ENCODE peak calls at places on chromosome 6, in nine cellular contexts. One of them, this sample, is unnamed. For H3K9me3 and H3K4me1, the result is how much of the 10 kb centered on the place peaks cover.

GRCh38 chr6:16174368-16175078 is 45.6 kb downstream of the MYLIP start:
- DNase-seq in upper lobe of right lung: no peak
- DNase-seq in prostate gland: no peak
- DNase-seq in transverse colon: no peak
- DNase-seq in SJCRH30: no peak
- DNase-seq in Peyer's patch: no peak
- DNase-seq in cardiac muscle cell: no peak
- DNase-seq in GM23248: no peak
- DNase-seq in lung: no peak
- DNase-seq in this sample: no peak

GRCh38 chr6:159943965-159944598 is 24.8 kb upstream of the IGF2R start:
- DNase-seq in upper lobe of right lung: no peak
- DNase-seq in prostate gland: no peak
- DNase-seq in transverse colon: no peak
- DNase-seq in SJCRH30: no peak
- DNase-seq in Peyer's patch: no peak
- DNase-seq in cardiac muscle cell: no peak
- DNase-seq in GM23248: no peak
- DNase-seq in lung: no peak
- DNase-seq in this sample: no peak

GRCh38 chr6:90098025-90098474 is 198.6 kb downstream of the BACH2 start:
- DNase-seq in upper lobe of right lung: no peak
- DNase-seq in prostate gland: peak
- DNase-seq in transverse colon: peak
- DNase-seq in SJCRH30: peak
- DNase-seq in Peyer's patch: peak
- DNase-seq in cardiac muscle cell: no peak
- DNase-seq in GM23248: peak
- DNase-seq in lung: peak
- DNase-seq in this sample: peak

GRCh38 chr6:82906951-82907350 is 158.7 kb downstream of the UBE3D start:
- DNase-seq in upper lobe of right lung: no peak
- DNase-seq in prostate gland: no peak
- DNase-seq in transverse colon: no peak
- DNase-seq in SJCRH30: peak
- DNase-seq in Peyer's patch: no peak
- DNase-seq in cardiac muscle cell: no peak
- DNase-seq in GM23248: peak
- DNase-seq in lung: no peak
- DNase-seq in this sample: peak

GRCh38 chr6:39428152-39428551 is 105.7 kb upstream of the KCNK16 start:
- DNase-seq in upper lobe of right lung: no peak
- DNase-seq in prostate gland: no peak
- DNase-seq in transverse colon: no peak
- DNase-seq in SJCRH30: no peak
- DNase-seq in Peyer's patch: no peak
- DNase-seq in cardiac muscle cell: no peak
- DNase-seq in GM23248: no peak
- DNase-seq in lung: no peak
- DNase-seq in this sample: no peak

GRCh38 chr6:131954775-131955107 is 3.6 kb upstream of the CCN2 start:
- DNase-seq in upper lobe of right lung: no peak
- DNase-seq in prostate gland: peak
- DNase-seq in transverse colon: peak
- DNase-seq in SJCRH30: peak
- DNase-seq in Peyer's patch: no peak
- DNase-seq in cardiac muscle cell: peak
- DNase-seq in GM23248: peak
- DNase-seq in lung: peak
- DNase-seq in this sample: peak

GRCh38 chr6:33717857-33718552 is 6.5 kb upstream of the UQCC2 start:
- DNase-seq in upper lobe of right lung: no peak
- DNase-seq in prostate gland: peak
- DNase-seq in transverse colon: no peak
- DNase-seq in SJCRH30: no peak
- DNase-seq in Peyer's patch: no peak
- DNase-seq in cardiac muscle cell: no peak
- DNase-seq in GM23248: peak
- DNase-seq in lung: no peak
- DNase-seq in this sample: no peak

GRCh38 chr6:168134399-168135201 is 55.6 kb upstream of the FRMD1 start:
- DNase-seq in upper lobe of right lung: no peak
- DNase-seq in prostate gland: no peak
- DNase-seq in transverse colon: no peak
- DNase-seq in SJCRH30: no peak
- DNase-seq in Peyer's patch: no peak
- DNase-seq in cardiac muscle cell: no peak
- DNase-seq in GM23248: no peak
- DNase-seq in lung: no peak
- DNase-seq in this sample: no peak

GRCh38 chr6:56851104-56851503 is 103.8 kb upstream of the BEND6 start:
- DNase-seq in upper lobe of right lung: no peak
- DNase-seq in prostate gland: no peak
- DNase-seq in transverse colon: no peak
- DNase-seq in SJCRH30: no peak
- DNase-seq in Peyer's patch: no peak
- DNase-seq in cardiac muscle cell: no peak
- DNase-seq in GM23248: peak
- DNase-seq in lung: no peak
- DNase-seq in this sample: no peak

GRCh38 chr6:128601060-128601459 is 80.7 kb upstream of the PTPRK start:
- DNase-seq in upper lobe of right lung: no peak
- DNase-seq in prostate gland: peak
- DNase-seq in transverse colon: no peak
- DNase-seq in SJCRH30: no peak
- DNase-seq in Peyer's patch: no peak
- DNase-seq in cardiac muscle cell: no peak
- DNase-seq in GM23248: peak
- DNase-seq in lung: no peak
- DNase-seq in this sample: no peak

GRCh38 chr6:135750081-135750480 is 101.4 kb upstream of the PDE7B start:
- DNase-seq in upper lobe of right lung: no peak
- DNase-seq in prostate gland: no peak
- DNase-seq in transverse colon: no peak
- DNase-seq in SJCRH30: no peak
- DNase-seq in Peyer's patch: no peak
- DNase-seq in cardiac muscle cell: no peak
- DNase-seq in GM23248: no peak
- DNase-seq in lung: no peak
- DNase-seq in this sample: no peak

GRCh38 chr6:93550551-93551276 is 131.4 kb upstream of the EPHA7 start:
- DNase-seq in upper lobe of right lung: no peak
- DNase-seq in prostate gland: no peak
- DNase-seq in transverse colon: no peak
- DNase-seq in SJCRH30: peak
- DNase-seq in Peyer's patch: no peak
- DNase-seq in cardiac muscle cell: no peak
- DNase-seq in GM23248: no peak
- DNase-seq in lung: no peak
- DNase-seq in this sample: peak

GRCh38 chr6:170085475-170086401 is 205.1 kb downstream of the DLL1 start:
- DNase-seq in upper lobe of right lung: peak
- DNase-seq in prostate gland: no peak
- DNase-seq in transverse colon: peak
- DNase-seq in SJCRH30: no peak
- DNase-seq in Peyer's patch: no peak
- DNase-seq in cardiac muscle cell: no peak
- DNase-seq in GM23248: no peak
- DNase-seq in lung: no peak
- DNase-seq in this sample: no peak

GRCh38 chr6:25754508-25754907 is at the start of gene SLC17A4:
- DNase-seq in upper lobe of right lung: no peak
- DNase-seq in prostate gland: no peak
- DNase-seq in transverse colon: no peak
- DNase-seq in SJCRH30: no peak
- DNase-seq in Peyer's patch: no peak
- DNase-seq in cardiac muscle cell: no peak
- DNase-seq in GM23248: no peak
- DNase-seq in lung: no peak
- DNase-seq in this sample: no peak
- H3K27ac ChIP-seq in upper lobe of right lung: no peak
- H3K27ac ChIP-seq in prostate gland: no peak
- H3K27ac ChIP-seq in transverse colon: peak
- H3K27ac ChIP-seq in SJCRH30: no peak
- H3K27ac ChIP-seq in Peyer's patch: peak
- H3K27ac ChIP-seq in cardiac muscle cell: no peak
- H3K27ac ChIP-seq in GM23248: no peak
- H3K27ac ChIP-seq in lung: no peak
- H3K27ac ChIP-seq in this sample: no peak

DNA sequence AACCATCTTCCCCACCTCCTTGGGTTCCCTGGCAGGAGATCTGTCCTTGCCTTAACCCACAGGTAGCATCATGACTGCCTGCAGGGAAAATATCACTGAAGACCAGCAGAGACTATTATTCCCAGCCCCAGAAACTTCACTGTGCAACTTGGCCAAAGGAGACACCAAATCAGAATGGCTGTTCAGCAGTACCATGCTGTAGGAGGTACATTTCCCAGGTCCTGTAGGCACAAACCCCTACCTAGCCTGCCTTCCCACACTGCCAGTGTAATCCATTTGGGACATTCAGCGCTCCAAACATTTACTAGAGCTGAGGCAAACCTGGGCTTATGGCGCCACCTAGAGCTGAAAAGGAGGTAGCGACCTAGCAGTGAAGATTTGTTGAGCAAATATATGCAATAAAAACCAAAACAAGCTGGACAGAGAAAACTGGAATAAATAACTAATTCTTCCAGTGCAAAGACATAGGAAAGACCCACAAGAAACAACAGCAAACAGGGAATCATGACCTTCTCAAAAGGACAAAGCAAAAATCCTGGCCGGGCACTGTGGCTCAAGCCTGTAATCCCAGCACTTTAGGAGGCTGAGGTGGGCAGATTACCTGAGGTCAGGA is 60.3 kb downstream of the VTA1 start:
- DNase-seq in upper lobe of right lung: no peak
- DNase-seq in prostate gland: peak
- DNase-seq in transverse colon: peak
- DNase-seq in SJCRH30: peak
- DNase-seq in Peyer's patch: peak
- DNase-seq in cardiac muscle cell: peak
- DNase-seq in GM23248: peak
- DNase-seq in lung: peak
- DNase-seq in this sample: peak
- H3K9me3 ChIP-seq in upper lobe of right lung: under half
- H3K9me3 ChIP-seq in prostate gland: under half
- H3K9me3 ChIP-seq in transverse colon: under half
- H3K9me3 ChIP-seq in SJCRH30: under half
- H3K9me3 ChIP-seq in Peyer's patch: under half
- H3K9me3 ChIP-seq in cardiac muscle cell: under half
- H3K9me3 ChIP-seq in GM23248: under half
- H3K9me3 ChIP-seq in lung: under half
- H3K9me3 ChIP-seq in this sample: under half

GRCh38 chr6:19472168-19472567 is 365.0 kb upstream of the ID4 start:
- DNase-seq in upper lobe of right lung: no peak
- DNase-seq in prostate gland: no peak
- DNase-seq in transverse colon: no peak
- DNase-seq in SJCRH30: no peak
- DNase-seq in Peyer's patch: no peak
- DNase-seq in cardiac muscle cell: no peak
- DNase-seq in GM23248: peak
- DNase-seq in lung: no peak
- DNase-seq in this sample: peak

GRCh38 chr6:19478273-19478672 is 358.9 kb upstream of the ID4 start:
- DNase-seq in upper lobe of right lung: no peak
- DNase-seq in prostate gland: no peak
- DNase-seq in transverse colon: no peak
- DNase-seq in SJCRH30: no peak
- DNase-seq in Peyer's patch: no peak
- DNase-seq in cardiac muscle cell: no peak
- DNase-seq in GM23248: no peak
- DNase-seq in lung: no peak
- DNase-seq in this sample: no peak

GRCh38 chr6:19477563-19477962 is 359.6 kb upstream of the ID4 start:
- DNase-seq in upper lobe of right lung: no peak
- DNase-seq in prostate gland: no peak
- DNase-seq in transverse colon: no peak
- DNase-seq in SJCRH30: no peak
- DNase-seq in Peyer's patch: no peak
- DNase-seq in cardiac muscle cell: no peak
- DNase-seq in GM23248: no peak
- DNase-seq in lung: no peak
- DNase-seq in this sample: no peak

GRCh38 chr6:19470333-19470732 is 366.8 kb upstream of the ID4 start:
- DNase-seq in upper lobe of right lung: no peak
- DNase-seq in prostate gland: no peak
- DNase-seq in transverse colon: no peak
- DNase-seq in SJCRH30: no peak
- DNase-seq in Peyer's patch: no peak
- DNase-seq in cardiac muscle cell: no peak
- DNase-seq in GM23248: no peak
- DNase-seq in lung: no peak
- DNase-seq in this sample: no peak

GRCh38 chr6:19472850-19473249 is 364.3 kb upstream of the ID4 start:
- DNase-seq in upper lobe of right lung: no peak
- DNase-seq in prostate gland: no peak
- DNase-seq in transverse colon: no peak
- DNase-seq in SJCRH30: no peak
- DNase-seq in Peyer's patch: no peak
- DNase-seq in cardiac muscle cell: no peak
- DNase-seq in GM23248: peak
- DNase-seq in lung: no peak
- DNase-seq in this sample: peak
- H3K4me1 ChIP-seq in upper lobe of right lung: under half
- H3K4me1 ChIP-seq in prostate gland: under half
- H3K4me1 ChIP-seq in transverse colon: under half
- H3K4me1 ChIP-seq in SJCRH30: under half
- H3K4me1 ChIP-seq in Peyer's patch: under half
- H3K4me1 ChIP-seq in cardiac muscle cell: under half
- H3K4me1 ChIP-seq in GM23248: under half
- H3K4me1 ChIP-seq in lung: under half
- H3K4me1 ChIP-seq in this sample: under half

DNA sequence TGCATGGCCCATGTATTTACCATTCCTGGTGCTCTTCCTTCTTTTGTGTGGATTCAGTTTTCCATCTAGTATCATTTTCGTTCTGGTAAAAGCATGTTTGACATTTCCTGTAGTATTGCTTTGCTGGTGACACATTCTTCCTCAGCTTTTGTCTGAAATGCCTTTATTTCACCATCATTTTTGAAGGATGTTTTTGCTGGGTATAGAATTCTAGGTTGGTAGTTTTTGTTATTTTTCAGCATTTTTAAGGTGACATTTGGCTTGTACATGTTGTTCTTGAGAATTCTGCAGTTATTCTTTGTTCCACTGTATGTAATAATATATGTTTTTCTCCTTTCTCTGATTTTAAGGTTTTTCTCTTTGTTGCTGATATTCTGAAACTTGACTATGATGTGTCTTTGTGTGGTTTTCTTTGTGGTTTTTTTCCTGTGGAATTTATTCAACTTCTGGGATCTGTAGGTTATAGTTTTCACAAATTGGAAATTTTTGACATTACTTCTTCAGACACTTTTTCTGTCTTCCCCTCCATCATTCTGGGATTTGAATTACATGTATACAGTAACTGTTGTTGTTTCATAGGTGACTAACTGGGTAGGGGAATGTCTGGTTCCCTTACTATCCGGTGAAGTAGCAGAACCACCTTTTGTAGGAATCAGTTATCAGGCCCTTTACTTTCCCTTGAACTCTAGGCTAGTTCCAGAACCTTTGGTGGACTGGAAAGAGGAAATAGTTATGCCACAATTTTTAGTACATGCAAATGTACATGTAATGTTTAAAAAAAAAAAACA is 30.2 kb downstream of the SNX9 start:
- DNase-seq in upper lobe of right lung: no peak
- DNase-seq in prostate gland: no peak
- DNase-seq in transverse colon: no peak
- DNase-seq in SJCRH30: no peak
- DNase-seq in Peyer's patch: no peak
- DNase-seq in cardiac muscle cell: no peak
- DNase-seq in GM23248: no peak
- DNase-seq in lung: no peak
- DNase-seq in this sample: no peak
- H3K27ac ChIP-seq in upper lobe of right lung: no peak
- H3K27ac ChIP-seq in prostate gland: peak
- H3K27ac ChIP-seq in transverse colon: no peak
- H3K27ac ChIP-seq in SJCRH30: no peak
- H3K27ac ChIP-seq in Peyer's patch: no peak
- H3K27ac ChIP-seq in cardiac muscle cell: no peak
- H3K27ac ChIP-seq in GM23248: no peak
- H3K27ac ChIP-seq in lung: no peak
- H3K27ac ChIP-seq in this sample: no peak